ENCODE peak calls at places on chromosomes 16 and 17, in six cellular contexts. R is cardiac muscle cell, B is psoas muscle, U is A549, Q is upper lobe of left lung, S is AG04450. F is an unnamed sample.

GRCh38 chr17:31596382-31597323 is 205.2 kb downstream of the RAB11FIP4 start:
- DNase-seq in R (peak; percentile 96), B (peak; percentile 84), U (peak; percentile 87), Q (peak; percentile 63), S (peak; percentile 91), F (peak; percentile 58)

GRCh38 chr16:70804729-70805169 is 3.8 kb upstream of the VAC14 start:
- DNase-seq in R (no peak), B (no peak), U (no peak), Q (no peak), S (no peak), F (no peak)

GRCh38 chr16:10760863-10761262 is 17.2 kb downstream of the NUBP1 start:
- DNase-seq in R (no peak), B (no peak), U (no peak), Q (no peak), S (no peak), F (no peak)

GRCh38 chr17:33241390-33241789 is 51.7 kb downstream of the ASIC2 start:
- DNase-seq in R (peak; percentile 43), B (no peak), U (peak; percentile 33), Q (no peak), S (no peak), F (no peak)

GRCh38 chr16:77273815-77274214 is 74.6 kb downstream of the SYCE1L start:
- DNase-seq in R (peak; percentile 44), B (no peak), U (no peak), Q (no peak), S (no peak), F (no peak)

GRCh38 chr17:4110152-4110551 is 32.7 kb downstream of the ZZEF1 start:
- DNase-seq in R (peak; percentile 42), B (no peak), U (peak; percentile 23), Q (no peak), S (no peak), F (no peak)

GRCh38 chr17:49746791-49747490 is 17.0 kb downstream of the FAM117A start:
- DNase-seq in R (no peak), B (no peak), U (no peak), Q (no peak), S (no peak), F (no peak)

GRCh38 chr17:49298371-49298976 is 63.6 kb downstream of the ZNF652 start:
- DNase-seq in R (no peak), B (no peak), U (no peak), Q (no peak), S (no peak), F (no peak)

GRCh38 chr17:32956240-32956970 is 28.5 kb downstream of the TMEM98 start:
- DNase-seq in R (no peak), B (no peak), U (no peak), Q (no peak), S (no peak), F (no peak)

GRCh38 chr16:69057400-69058378 is 47.8 kb upstream of the HAS3 start:
- DNase-seq in R (peak; percentile 86), B (peak; percentile 46), U (peak; percentile 92), Q (no peak), S (no peak), F (no peak)

GRCh38 chr17:59506907-59507726 is 58.3 kb upstream of the DHX40 start:
- DNase-seq in R (peak; percentile 19), B (no peak), U (no peak), Q (no peak), S (no peak), F (no peak)

GRCh38 chr17:59505610-59506276 is 59.7 kb upstream of the DHX40 start:
- DNase-seq in R (no peak), B (no peak), U (no peak), Q (no peak), S (no peak), F (no peak)

GRCh38 chr17:28811594-28812135 is 30.9 kb downstream of the FAM222B start:
- DNase-seq in R (peak; percentile 10), B (no peak), U (peak; percentile 65), Q (no peak), S (no peak), F (no peak)

GRCh38 chr17:17675925-17676534 is 5.2 kb upstream of the RAI1 start:
- DNase-seq in R (no peak), B (no peak), U (no peak), Q (no peak), S (no peak), F (no peak)

GRCh38 chr16:82639263-82639662 is 12.5 kb downstream of the CDH13 start:
- DNase-seq in R (no peak), B (no peak), U (no peak), Q (no peak), S (no peak), F (no peak)

GRCh38 chr17:29292992-29293889 is 707 bp downstream of the NUFIP2 start:
- DNase-seq in R (peak; percentile 65), B (peak; percentile 75), U (peak; percentile 67), Q (peak; percentile 83), S (no peak), F (peak; percentile 56)

GRCh38 chr16:7140899-7141298 is 191.7 kb upstream of the RBFOX1 start:
- DNase-seq in R (no peak), B (no peak), U (no peak), Q (no peak), S (no peak), F (no peak)

GRCh38 chr17:72338847-72339790 is 218.3 kb downstream of the SOX9 start:
- DNase-seq in R (peak; percentile 95), B (no peak), U (peak; percentile 53), Q (no peak), S (peak; percentile 86), F (no peak)

GRCh38 chr17:31457391-31458234 is 66.1 kb downstream of the RAB11FIP4 start:
- DNase-seq in R (no peak), B (no peak), U (no peak), Q (no peak), S (no peak), F (no peak)

GRCh38 chr16:5873221-5873620 is 775.6 kb upstream of the EEF2KMT start:
- DNase-seq in R (no peak), B (no peak), U (no peak), Q (no peak), S (no peak), F (no peak)

DNA sequence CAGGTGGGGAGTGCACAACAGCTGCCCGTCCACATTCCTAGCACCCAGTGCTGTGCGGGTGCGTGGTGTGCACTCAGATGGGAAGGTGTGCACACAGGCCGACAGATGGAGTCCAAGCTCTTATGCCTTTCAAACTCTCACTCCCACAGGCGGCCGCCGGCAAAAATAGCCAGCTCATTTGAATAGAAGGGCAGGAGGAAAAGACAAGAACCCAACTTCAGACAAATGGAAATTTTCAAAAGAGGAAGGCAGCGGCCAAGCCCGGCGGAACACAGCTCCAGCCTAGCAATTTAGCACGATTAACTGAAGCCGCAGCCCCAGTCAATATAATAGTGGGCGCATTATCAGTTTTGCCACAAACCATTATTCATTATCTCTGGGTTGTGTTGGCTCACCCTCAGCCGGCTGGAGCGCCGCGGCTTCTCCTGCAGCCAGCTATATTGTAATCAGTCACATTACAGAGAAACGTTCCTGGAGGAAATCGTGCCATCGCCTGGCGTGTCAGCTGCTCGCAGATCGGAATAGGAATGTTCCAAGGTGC is 103.9 kb upstream of the SEC14L1 start:
- DNase-seq in R (peak; percentile 26), B (no peak), U (no peak), Q (no peak), S (no peak), F (no peak)
- TF ChIP-seq CTCF in R (peak; percentile 8), B (no peak), U (no peak), Q (no peak), S (no peak), F (no peak)

GRCh38 chr16:3292604-3293003 is 9.3 kb downstream of the ZNF263 start:
- DNase-seq in R (no peak), B (no peak), U (no peak), Q (no peak), S (no peak), F (no peak)

GRCh38 chr16:3295783-3296182 is 9.4 kb downstream of the TIGD7 start:
- DNase-seq in R (no peak), B (no peak), U (no peak), Q (no peak), S (no peak), F (no peak)

GRCh38 chr16:3289998-3290673 is 6.8 kb downstream of the ZNF263 start:
- DNase-seq in R (no peak), B (no peak), U (no peak), Q (no peak), S (no peak), F (no peak)

GRCh38 chr16:3295209-3295608 is 10.0 kb downstream of the TIGD7 start:
- DNase-seq in R (no peak), B (no peak), U (no peak), Q (peak; percentile 71), S (no peak), F (no peak)
- H3K9me3 ChIP-seq in R (no peaks in the 10 kb centered on the region), B (peaks cover 91% of the 10 kb centered on the region), U (peaks cover 97% of the 10 kb centered on the region), Q (peaks cover 100% of the 10 kb centered on the region), S (peaks cover 70% of the 10 kb centered on the region), F (peaks cover 83% of the 10 kb centered on the region)

GRCh38 chr16:65125322-65125721 is 3.5 kb upstream of the CDH11 start:
- DNase-seq in R (no peak), B (no peak), U (no peak), Q (no peak), S (no peak), F (no peak)

GRCh38 chr16:65124596-65124995 is 2.7 kb upstream of the CDH11 start:
- DNase-seq in R (no peak), B (no peak), U (no peak), Q (no peak), S (no peak), F (no peak)

GRCh38 chr16:65123846-65124513 is 2.1 kb upstream of the CDH11 start:
- DNase-seq in R (no peak), B (no peak), U (no peak), Q (no peak), S (no peak), F (no peak)

GRCh38 chr16:65125871-65126270 is 4.0 kb upstream of the CDH11 start:
- DNase-seq in R (peak; percentile 77), B (no peak), U (no peak), Q (no peak), S (no peak), F (no peak)

GRCh38 chr16:65126845-65127624 is 5.2 kb upstream of the CDH11 start:
- DNase-seq in R (no peak), B (no peak), U (no peak), Q (no peak), S (no peak), F (no peak)
- TF ChIP-seq CTCF in R (peak; percentile 34), B (peak; percentile 37), U (no peak), Q (no peak), S (peak; percentile 29), F (no peak)

DNA sequence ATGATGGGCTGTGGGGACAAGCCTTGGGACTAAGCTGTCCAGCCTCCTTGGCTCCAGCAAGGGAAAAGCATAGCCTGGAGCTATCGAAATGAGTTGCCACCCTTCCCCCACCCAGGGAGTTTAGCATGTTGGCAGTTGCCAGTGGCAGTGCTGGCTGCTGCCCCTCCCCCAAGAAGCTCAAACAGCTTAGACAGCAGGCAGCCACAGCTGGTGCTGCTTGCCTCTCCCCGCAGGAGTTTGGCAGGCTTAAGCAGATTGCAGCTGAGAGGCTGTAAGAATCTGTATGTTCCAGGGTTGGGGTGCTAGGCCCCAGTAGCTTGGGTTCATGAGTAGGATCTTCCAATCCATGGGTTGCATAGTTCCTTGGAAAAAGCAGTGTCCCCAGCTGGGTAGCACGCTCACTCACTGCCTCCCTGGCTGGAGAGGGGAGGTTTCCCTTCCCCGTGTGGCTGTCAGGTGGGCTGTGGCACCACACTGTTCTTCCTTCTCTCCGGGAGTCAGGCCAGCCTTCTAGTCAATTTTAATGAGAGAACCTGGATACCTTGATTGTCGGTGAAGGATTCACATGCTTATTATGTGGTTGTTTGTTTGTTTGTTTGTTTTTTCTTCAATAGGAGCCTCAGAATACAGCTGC is 506.1 kb downstream of the CDH11 start:
- DNase-seq in R (peak; percentile 17), B (no peak), U (no peak), Q (no peak), S (no peak), F (no peak)
- H3K9me3 ChIP-seq in R (no peaks in the 10 kb centered on the region), B (no peaks in the 10 kb centered on the region), U (no peaks in the 10 kb centered on the region), Q (peaks cover 8% of the 10 kb centered on the region), S (no peaks in the 10 kb centered on the region), F (no peaks in the 10 kb centered on the region)

GRCh38 chr16:12896562-12896961 is 4.8 kb upstream of the SHISA9 start:
- DNase-seq in R (no peak), B (no peak), U (no peak), Q (no peak), S (no peak), F (no peak)
- TF ChIP-seq CTCF in R (no peak), B (no peak), U (peak; percentile 44), Q (no peak), S (no peak), F (peak; percentile 40)